ENCODE peak calls at places on chromosomes 11 and 22, in four cellular contexts. A, R, F and X are unnamed samples.

GRCh38 chr11:10485646-10486045 is 30.6 kb downstream of the AMPD3 start:
- DNase-seq in A (no peak), R (no peak), F (no peak), X (no peak)

GRCh38 chr22:41348964-41349484 is 32.7 kb upstream of the TEF start:
- DNase-seq in A (no peak), R (no peak), F (no peak), X (no peak)

GRCh38 chr11:31761636-31762035 is 49.5 kb downstream of the PAX6 start:
- DNase-seq in A (no peak), R (no peak), F (no peak), X (no peak)

GRCh38 chr11:76786053-76787014 is 3.2 kb downstream of the TSKU start:
- DNase-seq in A (no peak), R (no peak), F (no peak), X (no peak)

GRCh38 chr22:41603873-41604332 is 14.3 kb upstream of the PMM1 start:
- DNase-seq in A (no peak), R (no peak), F (peak), X (peak)

GRCh38 chr11:28615542-28615941 is 507.4 kb downstream of the METTL15 start:
- DNase-seq in A (no peak), R (no peak), F (no peak), X (no peak)

GRCh38 chr11:95794086-95794485 is 3.8 kb downstream of the CEP57 start:
- DNase-seq in A (peak), R (no peak), F (no peak), X (no peak)

GRCh38 chr22:50236731-50237409 is 8.0 kb downstream of the TUBGCP6 start:
- DNase-seq in A (peak), R (no peak), F (no peak), X (no peak)

GRCh38 chr11:73203790-73204189 is 14.3 kb upstream of the P2RY2 start:
- DNase-seq in A (no peak), R (no peak), F (no peak), X (no peak)

GRCh38 chr11:15101072-15101701 is 13.5 kb upstream of the INSC start:
- DNase-seq in A (peak), R (peak), F (peak), X (peak)